ENCODE peak calls at places on chromosomes 7 and 10, in nine cellular contexts. N, K, X, O, Y, C, S, D and L are unnamed samples.

GRCh38 chr10:89351402-89352038 is 23.7 kb downstream of the IFIT3 start:
- DNase-seq in N (no peak), K (no peak), X (no peak), O (no peak), Y (no peak), C (no peak), S (peak), D (no peak), L (no peak)

GRCh38 chr7:92608380-92609322 is 18.5 kb upstream of the FAM133B start:
- DNase-seq in N (no peak), K (no peak), X (no peak), O (no peak), Y (no peak), C (peak), S (no peak), D (no peak), L (peak)

GRCh38 chr10:5833814-5834213 is 20.6 kb upstream of the GDI2 start:
- DNase-seq in N (no peak), K (no peak), X (no peak), O (no peak), Y (peak), C (no peak), S (no peak), D (no peak), L (no peak)

GRCh38 chr10:30583778-30584415 is 45.7 kb downstream of the LYZL2 start:
- DNase-seq in N (peak), K (peak), X (peak), O (peak), Y (peak), C (peak), S (peak), D (peak), L (peak)

GRCh38 chr7:138258194-138258554 is 181.9 kb downstream of the AKR1D1 start:
- DNase-seq in N (no peak), K (no peak), X (no peak), O (no peak), Y (no peak), C (no peak), S (no peak), D (no peak), L (no peak)

GRCh38 chr7:12322287-12322902 is 81.3 kb downstream of the VWDE start:
- DNase-seq in N (no peak), K (no peak), X (no peak), O (no peak), Y (no peak), C (no peak), S (no peak), D (no peak), L (no peak)

GRCh38 chr10:15712903-15713302 is 6.8 kb downstream of the ITGA8 start:
- DNase-seq in N (no peak), K (no peak), X (no peak), O (no peak), Y (no peak), C (no peak), S (no peak), D (no peak), L (no peak)

GRCh38 chr7:88431861-88432260 is 125.2 kb upstream of the STEAP4 start:
- DNase-seq in N (no peak), K (no peak), X (no peak), O (no peak), Y (no peak), C (no peak), S (no peak), D (no peak), L (no peak)

GRCh38 chr7:100886142-100886935 is 3.2 kb downstream of the UFSP1 start:
- DNase-seq in N (no peak), K (no peak), X (no peak), O (no peak), Y (no peak), C (no peak), S (no peak), D (no peak), L (no peak)

GRCh38 chr7:4862156-4862555 is 326 bp upstream of the PAPOLB start:
- DNase-seq in N (no peak), K (no peak), X (no peak), O (no peak), Y (no peak), C (no peak), S (no peak), D (no peak), L (no peak)

GRCh38 chr10:98186681-98187080 is 52.2 kb downstream of the R3HCC1L start:
- DNase-seq in N (no peak), K (no peak), X (no peak), O (no peak), Y (no peak), C (no peak), S (no peak), D (no peak), L (no peak)

GRCh38 chr10:128084991-128085390 is 41.2 kb downstream of the MKI67 start:
- DNase-seq in N (no peak), K (no peak), X (no peak), O (no peak), Y (peak), C (no peak), S (no peak), D (no peak), L (peak)

GRCh38 chr7:151786241-151786640 is 90.7 kb downstream of the PRKAG2 start:
- DNase-seq in N (no peak), K (no peak), X (no peak), O (no peak), Y (no peak), C (no peak), S (no peak), D (no peak), L (peak)

GRCh38 chr7:90298145-90299038 is 22.7 kb downstream of the FAM237B start:
- DNase-seq in N (no peak), K (no peak), X (no peak), O (no peak), Y (no peak), C (peak), S (no peak), D (no peak), L (no peak)

GRCh38 chr7:17302575-17303142 is 4.2 kb downstream of the AHR start:
- DNase-seq in N (no peak), K (no peak), X (no peak), O (no peak), Y (no peak), C (no peak), S (peak), D (no peak), L (no peak)

GRCh38 chr7:134778941-134779740 is at the start of gene CALD1:
- DNase-seq in N (peak), K (peak), X (peak), O (peak), Y (peak), C (peak), S (no peak), D (peak), L (peak)

GRCh38 chr10:30063098-30063497 is 3.7 kb upstream of the JCAD start:
- DNase-seq in N (no peak), K (no peak), X (no peak), O (no peak), Y (peak), C (no peak), S (no peak), D (no peak), L (no peak)

GRCh38 chr10:48613015-48613414 is 8.1 kb upstream of the ARHGAP22 start:
- DNase-seq in N (no peak), K (no peak), X (no peak), O (no peak), Y (no peak), C (no peak), S (no peak), D (peak), L (no peak)

GRCh38 chr7:140007051-140007690 is 55.6 kb downstream of the PARP12 start:
- DNase-seq in N (no peak), K (no peak), X (no peak), O (no peak), Y (peak), C (no peak), S (no peak), D (no peak), L (no peak)

GRCh38 chr10:113403900-113404299 is 149.0 kb upstream of the HABP2 start:
- DNase-seq in N (no peak), K (no peak), X (no peak), O (no peak), Y (no peak), C (no peak), S (no peak), D (no peak), L (no peak)

GRCh38 chr10:121127151-121127906 is 276.2 kb downstream of the WDR11 start:
- DNase-seq in N (no peak), K (no peak), X (no peak), O (no peak), Y (no peak), C (no peak), S (no peak), D (no peak), L (no peak)

GRCh38 chr7:56199639-56200038 is 83.4 kb upstream of the NUPR2 start:
- DNase-seq in N (no peak), K (no peak), X (no peak), O (no peak), Y (no peak), C (no peak), S (no peak), D (no peak), L (no peak)

GRCh38 chr10:70578371-70578947 is 24.1 kb downstream of the PRF1 start:
- DNase-seq in N (peak), K (no peak), X (peak), O (no peak), Y (peak), C (no peak), S (peak), D (no peak), L (no peak)

GRCh38 chr10:37700886-37701780 is 156.3 kb downstream of the ZNF248 start:
- DNase-seq in N (no peak), K (no peak), X (no peak), O (no peak), Y (no peak), C (no peak), S (no peak), D (no peak), L (no peak)

GRCh38 chr7:90552521-90552920 is 43.6 kb upstream of the CDK14 start:
- DNase-seq in N (no peak), K (no peak), X (no peak), O (no peak), Y (no peak), C (no peak), S (no peak), D (no peak), L (no peak)

GRCh38 chr7:127413962-127414361 is 21.5 kb upstream of the ZNF800 start:
- DNase-seq in N (no peak), K (no peak), X (no peak), O (no peak), Y (no peak), C (no peak), S (no peak), D (no peak), L (no peak)

GRCh38 chr10:35639651-35640311 is 2.3 kb downstream of the FZD8 start:
- DNase-seq in N (peak), K (peak), X (no peak), O (no peak), Y (peak), C (peak), S (no peak), D (no peak), L (peak)

GRCh38 chr7:23184709-23185354 is 3.0 kb downstream of the NUP42 start:
- DNase-seq in N (peak), K (no peak), X (no peak), O (peak), Y (no peak), C (no peak), S (peak), D (no peak), L (no peak)

GRCh38 chr7:55552320-55553086 is 19.8 kb downstream of the VOPP1 start:
- DNase-seq in N (peak), K (peak), X (no peak), O (no peak), Y (no peak), C (peak), S (no peak), D (no peak), L (no peak)

GRCh38 chr7:139588632-139589031 is 65.1 kb downstream of the CLEC2L start:
- DNase-seq in N (no peak), K (peak), X (no peak), O (no peak), Y (peak), C (no peak), S (no peak), D (peak), L (no peak)

GRCh38 chr7:98458090-98458875 is 57.4 kb upstream of the BAIAP2L1 start:
- DNase-seq in N (no peak), K (no peak), X (no peak), O (no peak), Y (no peak), C (no peak), S (no peak), D (no peak), L (no peak)

GRCh38 chr7:156668130-156668741 is 27.7 kb downstream of the RNF32 start:
- DNase-seq in N (no peak), K (peak), X (no peak), O (no peak), Y (no peak), C (no peak), S (no peak), D (no peak), L (no peak)

GRCh38 chr7:50307368-50308012 is 3.0 kb downstream of the IKZF1 start:
- DNase-seq in N (peak), K (no peak), X (peak), O (no peak), Y (no peak), C (no peak), S (no peak), D (no peak), L (no peak)

GRCh38 chr10:110052911-110053310 is 45.1 kb downstream of the ADD3 start:
- DNase-seq in N (no peak), K (no peak), X (no peak), O (no peak), Y (no peak), C (no peak), S (no peak), D (no peak), L (no peak)

GRCh38 chr7:142803901-142804300 is 33.1 kb downstream of the PRSS2 start:
- DNase-seq in N (no peak), K (no peak), X (no peak), O (no peak), Y (no peak), C (no peak), S (no peak), D (no peak), L (no peak)

GRCh38 chr10:4623757-4624420 is 202.1 kb upstream of the AKR1E2 start:
- DNase-seq in N (no peak), K (no peak), X (no peak), O (no peak), Y (no peak), C (no peak), S (no peak), D (no peak), L (no peak)

DNA sequence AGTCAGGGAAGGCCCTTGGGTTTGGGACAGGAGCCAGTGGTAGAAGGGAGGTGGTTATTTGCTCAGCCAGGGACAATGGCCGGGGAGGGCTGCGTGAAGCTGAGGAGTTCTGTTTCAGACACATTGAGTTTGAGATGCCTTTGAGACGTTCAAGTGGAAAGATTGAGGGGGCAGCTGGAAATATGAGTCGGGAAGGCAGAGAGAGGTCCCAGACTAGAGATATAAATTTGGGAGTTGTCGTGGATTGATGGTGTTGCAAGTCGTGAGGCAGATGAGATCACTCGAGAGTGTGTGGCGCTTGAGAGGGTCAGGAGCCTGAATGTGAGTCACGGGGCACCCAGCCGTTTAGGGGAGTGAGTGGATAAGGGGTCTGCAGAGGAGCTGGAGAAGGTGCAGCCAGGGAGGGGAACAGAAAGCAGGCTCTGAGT is 73.3 kb downstream of the ZMIZ1 start:
- DNase-seq in N (no peak), K (no peak), X (no peak), O (no peak), Y (peak), C (no peak), S (no peak), D (no peak), L (no peak)
- H3K27ac ChIP-seq in N (peak), K (peak), X (peak), O (peak), Y (peak), C (no peak), S (no peak), D (peak), L (no peak)

GRCh38 chr10:32960022-32960421 is 2.0 kb upstream of the ITGB1 start:
- DNase-seq in N (no peak), K (no peak), X (no peak), O (no peak), Y (no peak), C (no peak), S (no peak), D (no peak), L (no peak)
- TF ChIP-seq POLR2A in N (no peak), K (no peak), X (no peak), O (no peak), Y (no peak), C (no peak), S (no peak), D (no peak), L (no peak)

GRCh38 chr7:41942468-41943097 is 239.7 kb upstream of the INHBA start:
- DNase-seq in N (peak), K (no peak), X (no peak), O (no peak), Y (no peak), C (no peak), S (no peak), D (no peak), L (peak)
- H3K27ac ChIP-seq in N (peak), K (no peak), X (peak), O (no peak), Y (peak), C (no peak), S (no peak), D (peak), L (peak)

DNA sequence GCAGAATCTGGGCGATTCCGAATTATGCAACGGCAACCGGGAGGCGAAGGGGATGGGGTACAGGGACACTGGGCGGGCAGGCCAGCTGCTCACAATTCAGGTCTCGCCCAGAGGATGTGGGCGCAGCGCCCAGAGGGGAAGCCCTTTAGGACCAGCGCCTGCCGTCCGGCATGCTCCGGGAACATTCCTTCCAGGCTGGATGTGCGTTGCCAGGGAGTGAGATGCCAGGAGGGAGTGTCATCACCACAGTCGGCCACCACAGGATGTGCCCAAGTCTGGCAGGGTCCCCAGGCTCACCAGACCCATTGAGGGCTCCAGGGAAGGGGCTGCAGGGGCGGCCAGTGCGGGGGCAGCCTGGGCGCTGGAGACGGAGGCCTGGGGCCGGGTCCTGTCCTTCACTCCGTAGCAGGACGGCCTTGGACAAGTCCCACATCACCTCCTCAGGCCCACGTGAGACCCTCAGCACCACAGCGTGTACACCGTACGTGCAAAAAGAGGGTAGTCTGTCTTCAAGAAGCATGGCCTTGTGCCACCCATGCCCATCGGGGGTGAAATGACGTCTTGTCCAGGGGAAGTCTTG is 63.9 kb downstream of the FOXL3 start:
- DNase-seq in N (no peak), K (no peak), X (no peak), O (no peak), Y (no peak), C (no peak), S (no peak), D (no peak), L (no peak)
- TF ChIP-seq POLR2A in N (no peak), K (no peak), X (no peak), O (no peak), Y (no peak), C (no peak), S (no peak), D (no peak), L (no peak)

GRCh38 chr7:114931656-114932011 is 9.7 kb downstream of the MDFIC start:
- DNase-seq in N (peak), K (no peak), X (peak), O (no peak), Y (no peak), C (no peak), S (no peak), D (no peak), L (no peak)
- H3K27ac ChIP-seq in N (peak), K (no peak), X (peak), O (no peak), Y (no peak), C (no peak), S (peak), D (peak), L (no peak)

DNA sequence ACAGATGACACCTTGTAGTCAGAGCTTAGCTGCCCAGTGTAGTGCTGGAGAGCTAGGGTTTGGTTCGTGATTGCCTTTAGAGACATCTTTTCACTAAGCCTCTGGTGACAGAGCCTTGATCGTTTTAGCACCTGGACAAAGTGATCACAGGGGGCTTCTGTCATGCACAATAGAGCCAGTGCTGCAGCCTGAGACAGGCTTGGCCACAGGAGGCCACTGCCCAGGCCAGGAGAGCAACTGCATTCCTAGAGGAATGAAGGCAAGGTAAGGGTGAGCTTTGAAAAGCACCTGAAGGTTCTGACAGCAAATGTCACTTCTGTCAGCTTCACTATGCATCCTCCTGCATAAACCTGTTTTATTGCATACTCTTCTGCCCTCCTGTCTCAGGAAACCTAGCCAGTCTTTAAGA is 122.8 kb downstream of the NPY start:
- DNase-seq in N (no peak), K (no peak), X (no peak), O (no peak), Y (no peak), C (no peak), S (no peak), D (no peak), L (no peak)
- TF ChIP-seq POLR2A in N (no peak), K (no peak), X (no peak), O (no peak), Y (no peak), C (no peak), S (no peak), D (no peak), L (no peak)

DNA sequence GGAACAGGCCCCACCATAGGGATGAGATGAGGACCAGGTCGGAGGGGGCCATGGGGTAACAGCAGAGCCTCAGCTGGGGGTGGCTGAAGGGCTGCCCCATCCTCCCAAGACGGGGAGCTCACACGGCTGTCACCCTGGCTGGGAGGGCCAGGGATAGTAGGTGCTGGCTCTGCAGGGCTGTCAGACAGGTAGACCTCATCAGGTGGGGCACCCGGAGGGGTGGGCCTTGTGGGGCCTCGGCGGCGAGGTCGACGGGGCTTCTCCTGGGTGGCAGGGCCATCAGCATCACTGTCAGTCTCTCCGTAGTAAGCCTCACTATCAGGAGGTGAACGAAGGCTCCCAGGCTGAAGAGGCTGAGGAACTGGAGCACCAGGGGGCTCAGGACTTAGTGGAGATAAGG is 2.6 kb downstream of the SYNPO2L start:
- DNase-seq in N (no peak), K (no peak), X (no peak), O (no peak), Y (no peak), C (no peak), S (no peak), D (no peak), L (no peak)
- H3K27ac ChIP-seq in N (no peak), K (no peak), X (no peak), O (no peak), Y (no peak), C (no peak), S (no peak), D (no peak), L (no peak)